ENCODE peak calls at places on chromosomes 13 and 19, in eight cellular contexts. A is PC-9; B is cardiac fibroblast; G is body of pancreas; M is CD8-positive, alpha-beta T cell; R is mammary epithelial cell; Q is IMR-90; Y is kidney epithelial cell. E is an unnamed sample.

GRCh38 chr19:17309962-17310461 is 649 bp downstream of the DDA1 start:
- DNase-seq in Y (no peak), G (no peak), B (no peak), A (no peak), R (no peak), M (no peak), Q (no peak), E (no peak)

GRCh38 chr13:73235385-73235784 is 176.6 kb downstream of the KLF5 start:
- DNase-seq in R (peak; percentile 57), Q (no peak), A (no peak), M (no peak), B (no peak), Y (no peak), G (no peak), E (no peak)

GRCh38 chr13:78147905-78148304 is 229.3 kb upstream of the EDNRB start:
- DNase-seq in A (peak; percentile 44), R (peak; percentile 29), M (no peak), Y (peak; percentile 72), B (peak; percentile 65), Q (peak; percentile 84), G (no peak), E (no peak)

GRCh38 chr19:49512970-49513745 is 697 bp downstream of the FCGRT start:
- DNase-seq in A (no peak), Y (no peak), R (no peak), B (peak; percentile 57), Q (no peak), G (peak; percentile 61), M (no peak), E (no peak)

GRCh38 chr19:44694184-44694579 is 4.8 kb upstream of the CEACAM16 start:
- DNase-seq in B (no peak), Y (no peak), M (no peak), R (no peak), A (no peak), Q (no peak), G (no peak), E (no peak)

GRCh38 chr19:58356236-58356970 is 3.1 kb upstream of the A1BG start:
- DNase-seq in G (no peak), B (peak; percentile 45), Y (no peak), M (peak; percentile 69), A (no peak), R (peak; percentile 18), Q (peak; percentile 43), E (no peak)

GRCh38 chr13:50200988-50201387 is 185.7 kb downstream of the KCNRG start:
- DNase-seq in M (no peak), A (no peak), Y (no peak), Q (no peak), B (peak; percentile 51), G (peak; percentile 15), R (no peak), E (no peak)

GRCh38 chr19:13505761-13506549 is at the start of gene CACNA1A:
- DNase-seq in G (no peak), B (peak; percentile 10), R (no peak), Q (peak; percentile 19), A (no peak), M (no peak), Y (no peak), E (no peak)

GRCh38 chr19:29255912-29256311 is 43.0 kb upstream of the UQCRFS1 start:
- DNase-seq in M (no peak), A (no peak), Q (no peak), B (no peak), Y (no peak), G (no peak), R (no peak), E (no peak)

GRCh38 chr13:111384441-111385181 is 64.2 kb downstream of the TEX29 start:
- DNase-seq in A (no peak), R (no peak), Q (no peak), M (peak; percentile 49), Y (no peak), B (no peak), G (no peak), E (no peak)

GRCh38 chr13:20142927-20143480 is 17.8 kb downstream of the GJA3 start:
- DNase-seq in A (no peak), Q (no peak), M (no peak), Y (no peak), B (no peak), R (no peak), G (no peak), E (no peak)

GRCh38 chr13:98297043-98297442 is 120.0 kb upstream of the RNF113B start:
- DNase-seq in M (no peak), Y (no peak), Q (no peak), G (no peak), R (no peak), B (no peak), A (no peak), E (no peak)

GRCh38 chr19:8367327-8368001 is 3.5 kb downstream of the ANGPTL4 start:
- DNase-seq in A (peak; percentile 89), R (peak; percentile 90), G (peak; percentile 97), M (no peak), Q (peak; percentile 98), Y (peak; percentile 91), B (peak; percentile 99), E (no peak)

GRCh38 chr19:329876-330275 is 14.7 kb downstream of the MIER2 start:
- DNase-seq in G (no peak), M (no peak), B (no peak), A (no peak), R (no peak), Y (no peak), Q (no peak), E (no peak)

GRCh38 chr13:75544681-75545333 is 4.8 kb upstream of the UCHL3 start:
- DNase-seq in Y (no peak), R (peak; percentile 66), B (peak; percentile 90), Q (peak; percentile 90), A (peak; percentile 89), M (no peak), G (no peak), E (no peak)

GRCh38 chr13:49457221-49457620 is 13.1 kb downstream of the SETDB2 start:
- DNase-seq in G (no peak), B (no peak), Y (no peak), Q (peak; percentile 63), A (no peak), M (no peak), R (no peak), E (no peak)

GRCh38 chr13:96994030-96994848 is at the start of gene OXGR1:
- DNase-seq in Q (no peak), A (no peak), M (no peak), R (no peak), G (no peak), B (no peak), Y (no peak), E (no peak)

GRCh38 chr13:113771709-113772331 is 12.8 kb downstream of the TMEM255B start:
- DNase-seq in G (no peak), B (peak; percentile 34), M (no peak), R (peak; percentile 54), A (peak; percentile 58), Y (no peak), Q (peak; percentile 37), E (no peak)

GRCh38 chr13:99700468-99700867 is 199.2 kb downstream of the TM9SF2 start:
- DNase-seq in G (no peak), A (no peak), Q (no peak), M (no peak), R (no peak), Y (no peak), B (no peak), E (no peak)

GRCh38 chr13:67281476-67281875 is 51.3 kb upstream of the PCDH9 start:
- DNase-seq in B (no peak), M (no peak), G (no peak), R (no peak), Y (no peak), Q (no peak), A (no peak), E (no peak)

GRCh38 chr19:47730910-47731309 is 14.4 kb upstream of the NOP53 start:
- DNase-seq in G (no peak), A (no peak), R (no peak), B (no peak), M (no peak), Q (no peak), Y (no peak), E (no peak)

GRCh38 chr19:47730521-47730889 is 14.8 kb upstream of the NOP53 start:
- DNase-seq in B (no peak), M (no peak), Y (no peak), A (no peak), R (no peak), Q (no peak), G (no peak), E (no peak)

GRCh38 chr19:47726467-47726866 is 13.2 kb downstream of the EHD2 start:
- DNase-seq in B (peak; percentile 75), Y (no peak), G (no peak), R (no peak), Q (peak; percentile 76), M (no peak), A (no peak), E (no peak)

GRCh38 chr19:47729799-47730520 is 15.4 kb upstream of the NOP53 start:
- DNase-seq in G (peak; percentile 92), B (peak; percentile 68), R (peak; percentile 52), Q (no peak), M (no peak), Y (no peak), A (peak; percentile 82), E (no peak)

GRCh38 chr19:47729468-47729798 is 15.9 kb upstream of the NOP53 start:
- DNase-seq in Y (peak; percentile 79), B (peak; percentile 91), R (peak; percentile 95), Q (peak; percentile 85), G (peak; percentile 90), A (peak; percentile 96), M (no peak), E (no peak)
- H3K4me3 ChIP-seq in Y (no peak overlapping the region), B (peak overlapping the region; percentile 14), R (peak overlapping the region; percentile 45), Q (no peak overlapping the region), G (no peak overlapping the region), A (peak overlapping the region; percentile 70), M (no peak overlapping the region), E (no peak overlapping the region)

GRCh38 chr19:2333027-2333806 is 4.7 kb downstream of the SPPL2B start:
- DNase-seq in Q (no peak), Y (no peak), A (no peak), R (no peak), M (no peak), B (no peak), G (peak; percentile 70), E (no peak)
- H3K4me3 ChIP-seq in Q (no peak overlapping the region), Y (no peak overlapping the region), A (no peak overlapping the region), R (no peak overlapping the region), M (no peak overlapping the region), B (no peak overlapping the region), G (no peak overlapping the region), E (no peak overlapping the region)

GRCh38 chr13:40102854-40103253 is 447.4 kb downstream of the COG6 start:
- DNase-seq in M (peak; percentile 27), Q (peak; percentile 65), A (no peak), B (peak; percentile 79), R (peak; percentile 97), Y (peak; percentile 90), G (no peak), E (no peak)
- H3K4me3 ChIP-seq in M (no peak overlapping the region), Q (no peak overlapping the region), A (no peak overlapping the region), B (no peak overlapping the region), R (no peak overlapping the region), Y (no peak overlapping the region), G (no peak overlapping the region), E (no peak overlapping the region)

DNA sequence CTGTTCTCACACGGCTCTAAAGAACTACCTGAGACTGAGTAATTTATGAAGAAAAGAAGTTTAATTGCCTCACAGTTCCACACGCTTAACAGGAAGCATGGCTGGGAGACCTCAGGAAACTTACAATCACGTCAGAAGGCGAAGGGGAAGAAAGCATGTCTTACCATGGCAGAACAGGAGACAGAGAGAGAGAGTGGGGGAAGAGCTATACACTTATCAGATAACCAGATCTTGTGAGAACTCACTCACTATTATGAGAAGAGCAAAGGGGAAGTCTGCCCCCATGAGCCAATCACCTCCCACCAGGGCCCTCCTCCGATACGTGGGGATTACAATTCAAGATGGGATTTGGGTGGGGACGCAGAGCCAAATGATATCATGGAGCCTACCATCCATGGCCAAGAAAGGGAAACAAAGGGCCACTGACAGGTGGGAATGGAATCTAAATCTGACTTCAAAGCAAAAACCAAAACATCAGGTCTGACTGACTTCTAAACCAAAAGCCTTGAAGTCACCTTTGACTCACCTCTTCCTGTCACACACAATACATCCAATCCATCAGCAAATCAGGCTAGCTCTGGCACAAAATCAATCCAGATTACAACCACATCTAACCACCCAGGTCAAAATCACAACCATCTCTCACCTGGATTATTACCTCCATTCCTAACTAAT is 189.7 kb downstream of the ENOX1 start:
- DNase-seq in A (no peak), Y (no peak), G (no peak), M (no peak), Q (no peak), B (no peak), R (no peak), E (no peak)
- H3K4me3 ChIP-seq in A (no peak overlapping the region), Y (no peak overlapping the region), G (no peak overlapping the region), M (no peak overlapping the region), Q (no peak overlapping the region), B (no peak overlapping the region), R (no peak overlapping the region), E (no peak overlapping the region)